ENCODE peak calls at places on chromosome 19, in ten cellular contexts. Y is fibroblast of lung; X is tibial nerve; M is vagina; T is CD8-positive, alpha-beta T cell; S is cardiac muscle cell; H is endodermal cell; I is GM23248; R is suprapubic skin; P is bronchial epithelial cell. L is an unnamed sample. For H3K27me3, the result is how much of the 10 kb centered on the place peaks cover.

GRCh38 chr19:17210296-17210695 is 4.9 kb upstream of the USE1 start:
- DNase-seq in Y (no peak), X (no peak), M (no peak), T (no peak), S (no peak), H (no peak), I (peak), R (no peak), P (no peak), L (no peak)

GRCh38 chr19:43809762-43810696 is 7.8 kb upstream of the LYPD5 start:
- DNase-seq in Y (peak), X (no peak), M (no peak), T (no peak), S (peak), H (no peak), I (peak), R (no peak), P (peak), L (no peak)

GRCh38 chr19:51916167-51916566 is 11.1 kb upstream of the ZNF613 start:
- DNase-seq in Y (no peak), X (no peak), M (no peak), T (no peak), S (no peak), H (no peak), I (no peak), R (no peak), P (no peak), L (no peak)

GRCh38 chr19:14563989-14564650 is 7.7 kb downstream of the NDUFB7 start:
- DNase-seq in Y (no peak), X (no peak), M (no peak), T (no peak), S (no peak), H (peak), I (peak), R (peak), P (peak), L (peak)

GRCh38 chr19:51541458-51542357 is 10.2 kb upstream of the SIGLEC6 start:
- DNase-seq in Y (no peak), X (no peak), M (no peak), T (no peak), S (no peak), H (no peak), I (no peak), R (no peak), P (no peak), L (no peak)

GRCh38 chr19:17294051-17294891 is 9.0 kb downstream of the ABHD8 start:
- DNase-seq in Y (no peak), X (no peak), M (no peak), T (no peak), S (peak), H (peak), I (peak), R (no peak), P (no peak), L (peak)

GRCh38 chr19:17441241-17442135 is 7.0 kb downstream of the TMEM221 start:
- DNase-seq in Y (peak), X (no peak), M (no peak), T (no peak), S (peak), H (peak), I (peak), R (no peak), P (no peak), L (no peak)

GRCh38 chr19:13982773-13983172 is 23.3 kb downstream of the RFX1 start:
- DNase-seq in Y (no peak), X (no peak), M (no peak), T (no peak), S (no peak), H (no peak), I (no peak), R (no peak), P (no peak), L (no peak)

GRCh38 chr19:48754950-48755645 is at the start of gene FGF21:
- DNase-seq in Y (no peak), X (no peak), M (no peak), T (no peak), S (no peak), H (peak), I (no peak), R (no peak), P (no peak), L (peak)

GRCh38 chr19:10936661-10937084 is 8.1 kb downstream of the TIMM29 start:
- DNase-seq in Y (peak), X (no peak), M (no peak), T (no peak), S (peak), H (peak), I (peak), R (no peak), P (peak), L (peak)

GRCh38 chr19:39303373-39304184 is 7.4 kb downstream of the IFNL1 start:
- DNase-seq in Y (no peak), X (no peak), M (no peak), T (no peak), S (no peak), H (peak), I (no peak), R (peak), P (no peak), L (no peak)

GRCh38 chr19:383922-384800 is 24.8 kb downstream of the C2CD4C start:
- DNase-seq in Y (no peak), X (no peak), M (no peak), T (no peak), S (peak), H (peak), I (peak), R (no peak), P (no peak), L (no peak)

GRCh38 chr19:11890634-11891033 is 3.1 kb downstream of the ZNF69 start:
- DNase-seq in Y (no peak), X (no peak), M (no peak), T (no peak), S (no peak), H (no peak), I (no peak), R (no peak), P (no peak), L (no peak)

GRCh38 chr19:23698711-23699520 is 11.9 kb upstream of the ZNF675 start:
- DNase-seq in Y (no peak), X (no peak), M (no peak), T (no peak), S (peak), H (no peak), I (peak), R (no peak), P (peak), L (no peak)

GRCh38 chr19:45919678-45920077 is 5.1 kb upstream of the NANOS2 start:
- DNase-seq in Y (no peak), X (no peak), M (no peak), T (no peak), S (no peak), H (no peak), I (no peak), R (no peak), P (no peak), L (no peak)

GRCh38 chr19:47203254-47203653 is 27.7 kb downstream of the BBC3 start:
- DNase-seq in Y (no peak), X (no peak), M (no peak), T (no peak), S (no peak), H (no peak), I (no peak), R (no peak), P (no peak), L (no peak)

GRCh38 chr19:35265126-35265995 is 3.4 kb upstream of the USF2 start:
- DNase-seq in Y (no peak), X (peak), M (no peak), T (no peak), S (no peak), H (peak), I (peak), R (peak), P (peak), L (peak)

GRCh38 chr19:29380581-29380980 is 145.2 kb upstream of the VSTM2B start:
- DNase-seq in Y (no peak), X (no peak), M (peak), T (no peak), S (no peak), H (peak), I (no peak), R (peak), P (no peak), L (no peak)

GRCh38 chr19:56595548-56595899 is 422 bp downstream of the ZNF71 start:
- DNase-seq in Y (peak), X (no peak), M (no peak), T (no peak), S (no peak), H (no peak), I (no peak), R (no peak), P (peak), L (no peak)

GRCh38 chr19:17160908-17161307 is 54.2 kb upstream of the USE1 start:
- DNase-seq in Y (no peak), X (no peak), M (no peak), T (no peak), S (no peak), H (no peak), I (no peak), R (no peak), P (no peak), L (no peak)

GRCh38 chr19:33344210-33344609 is 29.3 kb upstream of the CEBPG start:
- DNase-seq in Y (no peak), X (no peak), M (no peak), T (no peak), S (no peak), H (no peak), I (peak), R (no peak), P (no peak), L (no peak)

GRCh38 chr19:13262450-13262849 is 112.2 kb downstream of the IER2 start:
- DNase-seq in Y (peak), X (no peak), M (no peak), T (no peak), S (peak), H (no peak), I (peak), R (no peak), P (peak), L (no peak)

GRCh38 chr19:34149873-34150272 is 22.4 kb upstream of the LSM14A start:
- DNase-seq in Y (no peak), X (no peak), M (no peak), T (no peak), S (no peak), H (no peak), I (no peak), R (no peak), P (no peak), L (no peak)

GRCh38 chr19:37929512-37929911 is 22.5 kb downstream of the SIPA1L3 start:
- DNase-seq in Y (no peak), X (no peak), M (no peak), T (no peak), S (no peak), H (peak), I (no peak), R (no peak), P (no peak), L (no peak)

GRCh38 chr19:34365463-34366401 is 736 bp downstream of the GPI start:
- DNase-seq in Y (peak), X (no peak), M (no peak), T (no peak), S (peak), H (peak), I (peak), R (no peak), P (peak), L (peak)

GRCh38 chr19:53196777-53197396 is 3.7 kb upstream of the ZNF665 start:
- DNase-seq in Y (peak), X (peak), M (no peak), T (peak), S (peak), H (peak), I (peak), R (peak), P (peak), L (peak)

GRCh38 chr19:34504273-34504808 is 22.8 kb downstream of the WTIP start:
- DNase-seq in Y (no peak), X (no peak), M (no peak), T (no peak), S (no peak), H (no peak), I (no peak), R (no peak), P (no peak), L (no peak)

GRCh38 chr19:16143399-16144215 is at the start of gene HSH2D:
- DNase-seq in Y (no peak), X (no peak), M (no peak), T (peak), S (no peak), H (peak), I (no peak), R (no peak), P (peak), L (no peak)

GRCh38 chr19:19405919-19406877 is 723 bp downstream of the GATAD2A start:
- DNase-seq in Y (peak), X (no peak), M (no peak), T (no peak), S (peak), H (peak), I (peak), R (peak), P (no peak), L (peak)

GRCh38 chr19:55069137-55069858 is 6.3 kb upstream of the RDH13 start:
- DNase-seq in Y (peak), X (no peak), M (no peak), T (no peak), S (no peak), H (peak), I (peak), R (no peak), P (peak), L (no peak)

GRCh38 chr19:15108145-15108844 is 1.1 kb downstream of the SYDE1 start:
- DNase-seq in Y (no peak), X (no peak), M (no peak), T (no peak), S (no peak), H (peak), I (peak), R (no peak), P (no peak), L (no peak)

GRCh38 chr19:46761418-46761831 is 15.2 kb upstream of the STRN4 start:
- DNase-seq in Y (peak), X (no peak), M (no peak), T (no peak), S (no peak), H (no peak), I (peak), R (no peak), P (peak), L (no peak)

GRCh38 chr19:5063873-5064645 is 95.1 kb downstream of the KDM4B start:
- DNase-seq in Y (no peak), X (no peak), M (no peak), T (no peak), S (no peak), H (no peak), I (no peak), R (no peak), P (no peak), L (no peak)

GRCh38 chr19:47231215-47232054 is 436 bp upstream of the BBC3 start:
- DNase-seq in Y (peak), X (peak), M (no peak), T (peak), S (peak), H (peak), I (peak), R (peak), P (peak), L (peak)

GRCh38 chr19:570315-570714 is 2.1 kb upstream of the BSG start:
- DNase-seq in Y (no peak), X (no peak), M (no peak), T (no peak), S (no peak), H (peak), I (no peak), R (peak), P (no peak), L (no peak)

GRCh38 chr19:7790416-7790815 is 27.4 kb downstream of the CLEC4M start:
- DNase-seq in Y (no peak), X (no peak), M (no peak), T (no peak), S (no peak), H (no peak), I (no peak), R (no peak), P (no peak), L (no peak)

GRCh38 chr19:7788933-7789323 is 25.9 kb downstream of the CLEC4M start:
- DNase-seq in Y (no peak), X (no peak), M (no peak), T (no peak), S (no peak), H (no peak), I (no peak), R (no peak), P (no peak), L (no peak)

GRCh38 chr19:7793493-7793892 is 30.4 kb downstream of the CLEC4M start:
- DNase-seq in Y (no peak), X (no peak), M (no peak), T (no peak), S (no peak), H (no peak), I (no peak), R (no peak), P (no peak), L (no peak)

GRCh38 chr19:7789447-7789846 is 26.4 kb downstream of the CLEC4M start:
- DNase-seq in Y (no peak), X (no peak), M (no peak), T (peak), S (no peak), H (peak), I (no peak), R (no peak), P (no peak), L (no peak)

DNA sequence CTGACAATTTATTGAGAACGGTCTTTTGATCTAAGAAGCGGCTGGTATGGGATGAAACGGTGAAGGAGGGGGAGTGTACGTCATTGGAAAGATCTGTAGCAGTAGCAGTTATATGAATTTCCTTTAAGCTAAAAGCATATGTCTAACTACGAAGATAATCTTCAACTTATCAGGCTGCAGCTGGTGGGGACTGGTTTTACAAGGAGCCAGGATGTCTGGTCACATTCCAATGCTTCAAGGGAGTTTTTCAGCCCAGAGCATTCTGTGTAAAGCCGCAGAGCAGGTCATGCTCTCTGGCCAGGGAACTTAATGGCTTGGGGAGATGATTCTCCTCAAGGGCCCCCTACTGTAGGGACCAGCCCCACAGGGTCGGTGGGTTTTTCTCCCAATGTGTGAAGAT is 29.2 kb downstream of the CLEC4M start:
- DNase-seq in Y (no peak), X (no peak), M (no peak), T (no peak), S (peak), H (no peak), I (no peak), R (no peak), P (no peak), L (no peak)
- H3K27me3 ChIP-seq in Y (under half), X (under half), M (under half), T (under half), S (under half), H (under half), I (under half), R (under half), P (under half), L (half or more)

GRCh38 chr19:2724148-2724557 is 3.0 kb upstream of the DIRAS1 start:
- DNase-seq in Y (no peak), X (no peak), M (no peak), T (no peak), S (no peak), H (no peak), I (no peak), R (no peak), P (no peak), L (no peak)

GRCh38 chr19:2723747-2724146 is 2.6 kb upstream of the DIRAS1 start:
- DNase-seq in Y (no peak), X (no peak), M (no peak), T (no peak), S (no peak), H (no peak), I (no peak), R (no peak), P (no peak), L (no peak)

GRCh38 chr19:2723345-2723715 is 2.2 kb upstream of the DIRAS1 start:
- DNase-seq in Y (no peak), X (no peak), M (no peak), T (no peak), S (no peak), H (no peak), I (no peak), R (no peak), P (no peak), L (no peak)

GRCh38 chr19:2721570-2722540 is 683 bp upstream of the DIRAS1 start:
- DNase-seq in Y (no peak), X (no peak), M (no peak), T (no peak), S (no peak), H (no peak), I (no peak), R (no peak), P (no peak), L (no peak)

DNA sequence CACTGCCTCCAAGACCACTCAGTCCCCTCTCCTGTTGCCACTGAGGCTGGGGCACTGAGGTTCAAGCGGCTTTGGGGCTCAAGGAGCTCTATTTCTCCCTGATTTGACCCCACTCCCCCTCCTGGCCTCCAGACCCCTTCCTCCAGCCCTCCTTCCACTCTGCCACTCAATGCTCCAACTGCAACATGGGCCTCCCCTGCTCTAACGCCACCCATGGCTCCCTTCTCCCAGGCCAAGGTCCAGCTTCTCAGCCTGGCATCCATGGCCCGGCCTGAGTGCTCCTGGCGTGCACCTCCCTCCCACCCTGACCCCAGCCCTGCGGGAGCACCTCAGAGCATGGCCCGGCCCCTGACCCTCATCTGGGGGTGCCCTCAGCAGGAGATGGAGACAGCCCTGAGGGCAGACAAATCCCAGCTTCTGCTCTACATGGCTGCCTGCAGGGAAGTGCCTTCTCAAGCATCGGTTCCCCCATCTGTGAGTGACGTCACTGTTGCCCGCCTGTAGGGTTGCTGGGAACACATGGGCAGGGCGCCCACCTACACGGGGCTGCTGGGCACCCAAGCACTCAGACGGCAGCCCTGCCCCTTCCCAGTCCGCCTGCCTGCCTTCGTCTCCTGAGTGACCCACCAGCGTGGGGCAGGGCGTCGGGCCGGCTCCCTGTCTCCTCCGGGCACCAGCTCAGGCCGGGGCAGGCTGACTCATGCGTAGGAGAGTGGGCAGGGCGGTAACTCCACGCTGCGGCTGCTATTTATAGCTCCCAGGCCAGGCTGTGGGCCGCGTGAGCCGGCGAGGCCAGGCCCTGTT is 1.6 kb upstream of the DIRAS1 start:
- DNase-seq in Y (peak), X (no peak), M (no peak), T (no peak), S (peak), H (no peak), I (peak), R (no peak), P (peak), L (peak)
- H3K4me3 ChIP-seq in Y (no peak), X (no peak), M (peak), T (no peak), S (no peak), H (no peak), I (no peak), R (no peak), P (no peak), L (no peak)

DNA sequence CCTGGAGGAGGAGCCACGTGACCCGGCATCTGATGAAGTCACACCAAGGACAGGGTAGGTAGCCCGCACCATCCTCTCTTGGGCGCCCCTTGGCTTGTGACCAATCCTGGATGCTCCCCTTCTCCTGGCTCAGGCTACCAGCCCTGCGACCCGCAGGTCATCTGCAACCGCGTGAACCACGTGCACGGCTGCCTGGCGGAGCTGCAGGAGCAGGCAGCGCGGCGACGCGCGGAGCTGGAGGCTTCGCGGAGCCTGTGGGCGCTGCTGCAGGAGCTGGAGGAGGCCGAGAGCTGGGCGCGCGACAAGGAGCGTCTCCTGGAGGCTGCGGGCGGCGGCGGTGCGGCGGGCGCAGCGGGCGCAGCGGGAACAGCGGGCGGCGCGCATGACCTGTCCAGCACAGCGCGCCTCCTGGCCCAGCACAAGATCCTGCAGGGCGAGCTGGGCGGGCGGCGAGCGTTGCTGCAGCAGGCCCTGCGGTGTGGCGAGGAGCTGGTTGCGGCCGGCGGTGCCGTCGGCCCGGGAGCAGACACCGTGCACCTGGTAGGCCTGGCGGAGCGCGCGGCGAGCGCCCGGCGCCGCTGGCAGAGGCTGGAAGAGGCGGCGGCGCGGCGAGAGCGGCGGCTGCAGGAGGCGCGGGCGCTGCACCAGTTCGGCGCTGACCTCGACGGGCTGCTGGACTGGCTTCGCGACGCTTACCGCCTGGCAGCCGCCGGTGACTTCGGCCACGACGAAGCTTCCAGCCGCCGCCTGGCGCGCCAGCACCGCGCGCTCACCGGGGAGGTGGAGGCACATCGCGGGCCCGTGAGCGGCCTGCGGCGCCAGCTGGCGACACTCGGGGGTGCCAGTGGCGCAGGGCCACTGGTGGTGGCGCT is 45.9 kb downstream of the SPTBN4 start:
- DNase-seq in Y (peak), X (no peak), M (no peak), T (no peak), S (peak), H (peak), I (peak), R (no peak), P (no peak), L (peak)
- H3K27me3 ChIP-seq in Y (under half), X (under half), M (under half), T (under half), S (half or more), H (half or more), I (under half), R (under half), P (under half), L (under half)

GRCh38 chr19:6577410-6578125 is 13.4 kb downstream of the CD70 start:
- DNase-seq in Y (no peak), X (no peak), M (no peak), T (no peak), S (no peak), H (no peak), I (no peak), R (no peak), P (peak), L (peak)
- H3K4me3 ChIP-seq in Y (no peak), X (no peak), M (no peak), T (no peak), S (no peak), H (no peak), I (no peak), R (no peak), P (no peak), L (no peak)